ENCODE peak calls at places on chromosomes 5 and 9, in four cellular contexts. V is upper lobe of right lung, D is mucosa of descending colon, Z is fibroblast of lung. I is an unnamed sample. For H3K9me3, the result is how much of the 10 kb centered on the place peaks cover.

GRCh38 chr9:110575169-110575568 is 4.4 kb downstream of the SVEP1 start:
- DNase-seq in V (no peak), D (no peak), Z (peak), I (peak)

GRCh38 chr5:141598389-141599360 is 20.1 kb downstream of the DIAPH1 start:
- DNase-seq in V (no peak), D (no peak), Z (peak), I (no peak)

GRCh38 chr5:17343675-17344074 is 126.2 kb downstream of the BASP1 start:
- DNase-seq in V (no peak), D (no peak), Z (peak), I (no peak)

GRCh38 chr5:65197899-65198776 is 283.6 kb downstream of the ADAMTS6 start:
- DNase-seq in V (no peak), D (no peak), Z (no peak), I (no peak)

GRCh38 chr9:21031091-21031817 is at the start of gene HACD4:
- DNase-seq in V (peak), D (peak), Z (peak), I (no peak)

GRCh38 chr5:98454904-98455303 is 318.6 kb upstream of the RGMB start:
- DNase-seq in V (no peak), D (no peak), Z (peak), I (no peak)

GRCh38 chr5:142107729-142108431 is 699 bp upstream of the NDFIP1 start:
- DNase-seq in V (no peak), D (no peak), Z (no peak), I (no peak)

GRCh38 chr9:129234491-129234890 is 56.4 kb upstream of the IER5L start:
- DNase-seq in V (peak), D (peak), Z (no peak), I (no peak)

GRCh38 chr5:175800656-175801081 is 70.7 kb upstream of the CPLX2 start:
- DNase-seq in V (no peak), D (no peak), Z (peak), I (no peak)

GRCh38 chr5:90293931-90294330 is 115.6 kb downstream of the CETN3 start:
- DNase-seq in V (no peak), D (no peak), Z (peak), I (no peak)

GRCh38 chr9:64057553-64057952 is 1227.5 kb downstream of the FOXD4L5 start:
- DNase-seq in V (no peak), D (no peak), Z (no peak), I (no peak)

GRCh38 chr9:35904966-35905781 is 828 bp upstream of the HRCT1 start:
- DNase-seq in V (no peak), D (peak), Z (no peak), I (no peak)

GRCh38 chr9:137905740-137906139 is 28.2 kb downstream of the CACNA1B start:
- DNase-seq in V (no peak), D (no peak), Z (no peak), I (no peak)

GRCh38 chr9:69637801-69638200 is 34.4 kb downstream of the APBA1 start:
- DNase-seq in V (no peak), D (no peak), Z (peak), I (no peak)

GRCh38 chr5:41598011-41598410 is 87.6 kb upstream of the PLCXD3 start:
- DNase-seq in V (no peak), D (no peak), Z (no peak), I (no peak)

GRCh38 chr9:69157751-69158466 is 16.2 kb upstream of the TJP2 start:
- DNase-seq in V (no peak), D (no peak), Z (no peak), I (no peak)

GRCh38 chr9:134676886-134677285 is 35.3 kb downstream of the COL5A1 start:
- DNase-seq in V (peak), D (no peak), Z (no peak), I (no peak)

GRCh38 chr5:1793301-1793740 is 6.3 kb downstream of the MRPL36 start:
- DNase-seq in V (no peak), D (no peak), Z (no peak), I (no peak)

GRCh38 chr9:70297141-70297540 is 38.4 kb downstream of the SMC5 start:
- DNase-seq in V (no peak), D (no peak), Z (no peak), I (no peak)

GRCh38 chr5:6810641-6811405 is 97.6 kb downstream of the TENT4A start:
- DNase-seq in V (no peak), D (no peak), Z (no peak), I (no peak)

GRCh38 chr5:8913522-8913921 is 632.4 kb downstream of the SEMA5A start:
- DNase-seq in V (no peak), D (no peak), Z (no peak), I (no peak)
- H3K9me3 ChIP-seq in V (under half), D (under half), Z (under half), I (under half)

GRCh38 chr5:56405116-56405515 is 172.0 kb upstream of the ANKRD55 start:
- DNase-seq in V (no peak), D (no peak), Z (no peak), I (no peak)
- TF ChIP-seq CTCF in V (no peak), D (no peak), Z (no peak), I (no peak)

GRCh38 chr9:80030801-80031200 is 459.0 kb downstream of the TLE4 start:
- DNase-seq in V (no peak), D (no peak), Z (no peak), I (no peak)
- H3K9me3 ChIP-seq in V (under half), D (under half), Z (under half), I (under half)

DNA sequence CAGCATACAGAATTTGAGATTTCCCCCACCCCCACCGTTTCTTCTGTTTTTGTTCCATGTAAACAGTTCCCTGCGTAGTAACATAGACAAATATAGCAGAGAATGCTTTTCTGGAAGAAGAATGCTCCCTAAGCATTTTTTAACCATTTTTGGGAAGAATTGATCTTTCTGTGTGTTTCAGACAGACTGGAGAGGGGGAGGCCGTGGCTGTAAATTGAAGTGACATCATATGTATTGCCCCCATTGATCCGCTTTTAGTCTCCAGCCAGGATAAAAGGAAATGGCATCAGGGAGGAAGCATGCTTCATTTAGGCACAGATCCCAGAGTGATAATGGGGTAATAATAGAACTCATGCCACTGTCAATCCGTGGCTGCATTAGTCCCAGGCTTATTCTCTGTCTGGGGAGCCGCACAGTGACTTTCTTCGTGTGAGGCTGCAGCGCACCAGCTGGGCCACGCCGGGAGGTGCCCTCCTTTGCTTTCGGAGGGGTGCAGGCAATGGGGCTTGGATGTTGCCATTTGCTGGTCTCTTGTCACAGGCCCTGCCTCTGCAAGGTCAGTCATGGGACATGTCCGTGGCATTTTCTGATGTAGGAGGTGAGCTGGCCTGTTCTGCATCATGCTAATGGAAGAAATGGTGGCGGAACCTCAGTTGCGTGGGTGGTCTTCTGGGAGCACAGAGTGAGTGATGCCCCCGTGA is 261.5 kb downstream of the FANCC start:
- DNase-seq in V (no peak), D (no peak), Z (peak), I (no peak)
- TF ChIP-seq CTCF in V (no peak), D (no peak), Z (no peak), I (no peak)

DNA sequence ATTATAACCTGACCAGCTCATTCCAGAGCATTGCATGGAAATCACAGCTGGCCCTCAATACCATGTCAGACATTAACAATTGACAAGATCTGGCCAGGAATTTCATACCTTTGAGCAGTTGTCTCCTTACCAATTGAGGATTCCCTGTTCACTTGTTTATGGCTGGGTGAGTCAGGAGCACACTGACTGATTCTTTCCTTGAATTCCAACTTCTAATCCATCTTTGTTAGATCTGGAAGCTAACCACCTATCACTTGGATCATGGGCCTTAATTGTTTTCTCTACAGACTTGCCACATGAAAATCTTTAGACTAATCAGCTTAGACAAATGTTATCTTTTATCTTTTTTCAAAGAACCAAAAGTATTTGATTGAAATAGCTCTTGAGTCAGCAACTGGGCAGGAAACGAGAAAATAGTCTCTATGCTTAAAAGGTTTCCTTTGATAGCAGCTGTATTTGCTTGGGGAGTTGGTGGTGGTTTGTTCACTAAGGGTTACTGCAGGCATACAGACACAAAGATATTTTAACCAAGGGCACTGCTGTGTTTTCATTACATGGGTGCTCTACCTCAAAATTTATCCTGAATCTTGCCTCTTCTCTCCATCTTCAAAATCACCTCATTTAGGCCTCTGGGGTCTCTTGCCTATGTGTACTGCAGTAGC is 196.9 kb upstream of the NMUR2 start:
- DNase-seq in V (no peak), D (no peak), Z (no peak), I (no peak)
- H3K9me3 ChIP-seq in V (under half), D (under half), Z (under half), I (under half)

GRCh38 chr5:149497357-149497756 is 53.9 kb downstream of the CSNK1A1 start:
- DNase-seq in V (no peak), D (no peak), Z (peak), I (no peak)
- TF ChIP-seq CTCF in V (no peak), D (no peak), Z (no peak), I (no peak)

DNA sequence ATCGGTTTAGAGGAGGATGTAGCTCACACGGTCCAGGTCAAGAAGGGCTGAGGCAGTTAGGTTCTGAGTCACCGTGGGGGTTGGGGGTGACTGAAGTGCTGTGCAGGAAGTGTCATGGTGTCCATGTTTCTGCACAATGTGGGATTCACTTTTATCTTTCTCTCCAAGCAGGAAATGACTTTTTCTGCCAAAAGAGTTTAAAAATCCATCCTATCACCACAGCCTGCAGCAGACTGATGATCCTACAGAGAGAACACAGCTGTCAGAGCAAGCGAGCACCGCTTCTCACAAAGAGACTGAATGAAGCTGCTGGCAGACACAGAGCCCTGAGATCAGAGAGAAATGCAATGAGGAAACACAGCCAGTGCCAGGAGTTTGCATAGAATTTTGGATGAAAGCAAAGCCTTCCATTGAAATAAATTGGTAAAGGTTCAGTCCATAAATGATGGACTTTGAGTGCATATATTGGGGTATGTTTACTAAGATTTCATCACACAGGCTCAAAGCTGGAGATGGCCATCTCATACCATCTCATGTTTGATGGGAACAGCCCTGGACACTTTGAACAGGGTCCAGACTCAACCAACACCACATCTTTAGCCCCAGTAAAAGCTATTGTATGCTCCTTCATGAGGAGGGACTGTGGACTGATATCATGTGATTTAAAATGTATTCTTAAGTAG is 213.9 kb upstream of the FBXL7 start:
- DNase-seq in V (no peak), D (no peak), Z (peak), I (no peak)
- H3K9me3 ChIP-seq in V (under half), D (under half), Z (under half), I (under half)

DNA sequence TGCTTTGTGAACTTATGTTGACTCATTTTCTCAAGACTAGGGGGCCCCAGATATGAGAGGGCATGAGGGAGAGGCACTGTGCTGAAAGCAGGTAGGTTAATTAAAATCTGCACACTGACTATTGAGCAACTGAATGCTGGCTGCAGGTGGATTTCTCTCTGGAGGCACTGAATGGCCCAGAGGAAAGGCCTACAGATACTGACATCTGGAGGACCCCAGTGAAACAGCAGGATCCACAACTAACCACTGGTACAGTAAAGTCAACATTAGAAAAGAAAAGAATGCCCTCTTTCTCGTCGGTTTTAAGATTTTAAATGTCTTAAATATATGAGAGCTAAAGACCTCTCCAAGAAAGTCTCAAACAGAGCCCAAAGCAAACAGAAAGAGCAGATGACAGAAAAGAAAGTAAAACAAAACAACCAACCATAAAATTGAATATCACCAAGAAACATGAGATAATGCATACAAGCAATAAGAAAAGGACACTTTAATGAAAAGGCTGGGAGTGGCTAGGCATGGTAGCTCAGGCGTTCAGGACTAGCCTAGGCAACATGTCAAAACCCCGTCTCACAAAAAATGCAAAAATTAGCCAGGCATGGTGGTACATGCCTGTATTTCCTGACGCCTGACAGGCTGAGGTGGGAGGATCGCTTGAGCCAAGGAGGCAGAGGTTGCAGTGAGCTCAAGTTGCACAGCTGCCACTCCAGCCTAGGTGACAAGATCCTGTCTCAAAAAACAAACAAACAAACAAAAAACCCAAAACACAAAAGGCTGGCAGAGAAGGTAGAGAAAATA is 43.3 kb downstream of the PUM3 start:
- DNase-seq in V (no peak), D (no peak), Z (peak), I (no peak)
- TF ChIP-seq CTCF in V (peak), D (no peak), Z (peak), I (no peak)

DNA sequence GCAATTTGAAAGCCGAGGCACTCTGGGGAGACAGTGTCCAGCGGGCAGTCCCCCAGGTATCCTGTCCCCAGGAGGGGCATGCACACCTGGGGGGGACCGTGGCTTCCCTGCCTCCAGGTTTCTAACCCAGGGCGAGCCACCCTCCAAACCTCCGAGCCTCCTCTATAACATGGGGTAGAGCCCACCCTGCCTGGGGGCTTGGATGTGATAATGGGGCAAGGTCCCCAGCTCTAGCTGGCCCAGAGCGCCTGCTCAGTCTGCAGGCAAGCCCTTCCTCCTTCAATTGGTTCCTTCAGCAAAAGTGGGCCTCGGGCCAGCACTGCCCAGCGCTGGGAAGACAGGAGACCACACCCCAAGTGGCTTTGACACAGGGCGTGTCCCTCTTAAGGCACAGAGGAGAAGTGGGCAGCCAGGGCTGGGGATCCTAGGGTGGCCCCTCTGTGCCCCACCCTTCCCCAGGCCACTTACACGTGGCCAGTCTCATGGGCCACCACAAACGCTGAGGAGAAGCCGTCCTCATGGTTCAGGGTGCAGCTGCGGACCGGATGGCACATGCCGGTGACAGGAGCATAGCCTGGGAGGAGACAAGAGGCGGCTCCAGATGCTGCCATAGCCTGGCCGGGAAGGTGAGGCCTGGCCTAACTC is 94.3 kb downstream of the ZNF354C start:
- DNase-seq in V (peak), D (no peak), Z (no peak), I (no peak)
- H3K9me3 ChIP-seq in V (under half), D (under half), Z (under half), I (under half)

DNA sequence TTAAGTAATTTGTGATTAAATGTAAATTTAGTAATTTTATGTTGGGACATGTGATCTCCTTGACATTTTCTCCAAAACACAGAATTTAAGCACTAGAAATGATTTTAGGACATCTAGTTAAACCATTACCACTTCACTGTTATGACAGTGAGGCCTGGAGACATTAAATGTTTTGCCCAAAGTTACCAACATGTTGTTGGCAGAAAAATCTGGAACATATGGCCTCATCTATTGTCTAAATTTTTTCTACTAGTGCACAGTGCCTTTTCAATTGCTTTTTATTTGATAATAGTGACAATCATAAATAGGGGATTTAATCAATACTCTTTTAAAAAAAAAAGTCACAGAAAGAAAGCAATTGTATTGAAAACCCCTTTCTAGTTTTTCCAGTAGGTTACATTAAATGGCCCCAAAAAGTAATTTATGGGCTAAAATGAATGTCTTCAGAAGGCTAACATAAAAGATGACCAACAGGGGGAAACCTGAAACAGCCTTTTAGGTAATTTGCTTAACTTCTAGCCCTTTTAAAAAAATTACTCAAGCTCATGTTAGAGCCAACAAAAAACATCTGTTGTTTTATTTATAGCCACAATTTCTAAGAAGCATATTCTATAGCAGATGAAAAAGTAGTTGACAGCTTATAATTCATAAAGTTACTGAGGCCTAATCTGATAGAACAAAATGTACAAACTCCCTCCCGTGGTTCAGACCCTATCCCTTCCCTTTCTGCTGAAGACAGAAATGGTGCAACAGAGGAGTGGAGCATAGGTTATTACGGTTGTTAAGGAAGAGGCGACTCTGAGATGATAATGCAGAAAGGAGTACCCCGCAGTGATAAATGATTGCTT is 45.8 kb downstream of the PIK3R1 start:
- DNase-seq in V (no peak), D (no peak), Z (peak), I (no peak)
- TF ChIP-seq CTCF in V (peak), D (no peak), Z (peak), I (peak)

I was measured in thoracic aorta.